ENCODE peak calls at places on chromosomes 3 and 15, in four cellular contexts. H is K562, F is HepG2, L is GM12878. Z is an unnamed sample.

GRCh38 chr15:89450076-89451006 is 46.0 kb downstream of the RHCG start:
- DNase-seq in H (no peak), F (no peak), L (no peak), Z (peak; percentile 77)

GRCh38 chr3:23748398-23749110 is 57.2 kb upstream of the UBE2E1 start:
- DNase-seq in H (no peak), F (no peak), L (no peak), Z (no peak)

GRCh38 chr15:60994842-60995495 is 234.1 kb downstream of the RORA start:
- DNase-seq in H (no peak), F (no peak), L (no peak), Z (no peak)

GRCh38 chr3:111810909-111811308 is 48.2 kb upstream of the PHLDB2 start:
- DNase-seq in H (no peak), F (peak; percentile 13), L (no peak), Z (no peak)

GRCh38 chr15:92733934-92734521 is 78.5 kb upstream of the FAM174B start:
- DNase-seq in H (peak; percentile 25), F (no peak), L (no peak), Z (peak; percentile 62)

GRCh38 chr3:111277226-111277625 is 205.6 kb downstream of the NECTIN3 start:
- DNase-seq in H (no peak), F (no peak), L (no peak), Z (no peak)

GRCh38 chr3:145939431-145939830 is 221.6 kb downstream of the PLOD2 start:
- DNase-seq in H (no peak), F (peak; percentile 8), L (no peak), Z (no peak)

GRCh38 chr3:187986514-187986934 is 167.4 kb upstream of the LPP start:
- DNase-seq in H (no peak), F (no peak), L (no peak), Z (no peak)

GRCh38 chr15:84657748-84658079 is 285 bp downstream of the NMB start:
- DNase-seq in H (no peak), F (no peak), L (no peak), Z (no peak)

GRCh38 chr3:167032267-167032876 is 347.7 kb downstream of the ZBBX start:
- DNase-seq in H (no peak), F (peak; percentile 57), L (no peak), Z (peak; percentile 9)

GRCh38 chr3:27368831-27369607 is at the start of gene NEK10:
- DNase-seq in H (peak; percentile 84), F (peak; percentile 88), L (peak; percentile 55), Z (peak; percentile 94)

GRCh38 chr3:38980972-38981371 is 70.8 kb downstream of the SCN11A start:
- DNase-seq in H (no peak), F (no peak), L (no peak), Z (no peak)

GRCh38 chr3:16834214-16834613 is 50.5 kb upstream of the PLCL2 start:
- DNase-seq in H (no peak), F (no peak), L (no peak), Z (no peak)

GRCh38 chr3:16837602-16838001 is 47.2 kb upstream of the PLCL2 start:
- DNase-seq in H (no peak), F (no peak), L (no peak), Z (no peak)

GRCh38 chr3:16831846-16832245 is 52.9 kb upstream of the PLCL2 start:
- DNase-seq in H (no peak), F (no peak), L (no peak), Z (no peak)

GRCh38 chr3:16836505-16837237 is 48.1 kb upstream of the PLCL2 start:
- DNase-seq in H (no peak), F (no peak), L (no peak), Z (no peak)

DNA sequence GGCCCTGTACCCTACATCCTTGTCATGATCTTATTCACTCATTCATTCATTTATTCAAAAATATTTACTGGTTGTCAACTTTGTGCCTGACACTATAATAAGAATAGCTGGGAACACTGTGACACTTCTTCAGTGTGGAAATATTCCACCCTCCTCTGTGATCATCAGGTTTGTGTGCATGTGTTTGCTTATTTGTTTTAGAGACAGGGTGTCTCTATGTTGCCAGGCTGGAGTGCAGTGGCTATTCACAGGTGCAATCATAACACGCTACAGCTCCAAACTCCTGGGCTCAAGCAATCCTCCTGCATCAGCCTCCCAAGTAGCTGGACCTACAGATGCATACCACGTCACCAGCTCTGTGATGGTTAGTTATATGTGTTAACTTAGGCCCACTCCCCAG is 50.0 kb upstream of the PLCL2 start:
- DNase-seq in H (no peak), F (no peak), L (no peak), Z (no peak)
- TF ChIP-seq REST in H (no peak), F (no peak), L (no peak), Z (no peak)

DNA sequence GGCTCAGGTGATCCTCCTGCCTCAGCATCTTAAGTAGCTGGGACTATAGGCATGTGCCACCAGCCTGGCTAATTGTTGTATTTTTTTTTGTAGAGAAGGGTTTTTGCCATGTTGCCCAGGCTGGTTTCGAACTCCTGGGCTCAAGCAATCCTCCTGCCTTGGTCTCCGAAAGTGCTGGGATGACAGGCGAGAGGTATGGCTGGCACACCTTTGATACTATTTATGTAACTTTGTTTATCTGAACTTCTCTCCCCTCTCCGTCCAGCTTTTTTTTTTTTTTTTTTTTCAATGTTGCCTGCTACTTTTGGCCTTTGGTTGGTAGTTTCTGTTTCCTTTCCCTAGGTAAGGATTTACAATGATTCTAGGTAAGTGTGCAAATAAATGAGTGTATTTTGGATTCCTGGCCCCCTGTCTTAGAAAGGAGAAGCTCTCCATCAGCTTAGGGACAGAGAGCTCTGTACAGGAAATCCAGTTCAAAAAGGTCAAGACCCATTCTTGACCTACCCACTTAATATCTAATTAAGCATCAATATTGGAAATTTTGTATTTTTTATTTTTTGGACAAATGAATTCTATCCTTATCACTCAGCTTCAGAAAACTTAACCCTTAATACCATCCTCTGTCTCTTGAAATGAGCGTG is 6.8 kb downstream of the ARL6IP5 start:
- DNase-seq in H (no peak), F (no peak), L (no peak), Z (no peak)
- TF ChIP-seq TAF1 in H (no peak), F (no peak), L (no peak), Z (no peak)

GRCh38 chr3:118530350-118530922 is 504.2 kb downstream of the IGSF11 start:
- DNase-seq in H (no peak), F (no peak), L (no peak), Z (no peak)
- H2AFZ ChIP-seq in H (no peak overlapping the region), F (no peak overlapping the region), L (no peak overlapping the region), Z (no peak overlapping the region)

GRCh38 chr3:155149494-155149893 is 69.4 kb downstream of the MME start:
- DNase-seq in H (no peak), F (no peak), L (no peak), Z (no peak)
- TF ChIP-seq REST in H (no peak), F (no peak), L (no peak), Z (no peak)

GRCh38 chr15:65211157-65211982 is at the start of gene CILP:
- DNase-seq in H (no peak), F (no peak), L (no peak), Z (peak; percentile 78)
- TF ChIP-seq TAF1 in H (no peak), F (no peak), L (no peak), Z (no peak)

DNA sequence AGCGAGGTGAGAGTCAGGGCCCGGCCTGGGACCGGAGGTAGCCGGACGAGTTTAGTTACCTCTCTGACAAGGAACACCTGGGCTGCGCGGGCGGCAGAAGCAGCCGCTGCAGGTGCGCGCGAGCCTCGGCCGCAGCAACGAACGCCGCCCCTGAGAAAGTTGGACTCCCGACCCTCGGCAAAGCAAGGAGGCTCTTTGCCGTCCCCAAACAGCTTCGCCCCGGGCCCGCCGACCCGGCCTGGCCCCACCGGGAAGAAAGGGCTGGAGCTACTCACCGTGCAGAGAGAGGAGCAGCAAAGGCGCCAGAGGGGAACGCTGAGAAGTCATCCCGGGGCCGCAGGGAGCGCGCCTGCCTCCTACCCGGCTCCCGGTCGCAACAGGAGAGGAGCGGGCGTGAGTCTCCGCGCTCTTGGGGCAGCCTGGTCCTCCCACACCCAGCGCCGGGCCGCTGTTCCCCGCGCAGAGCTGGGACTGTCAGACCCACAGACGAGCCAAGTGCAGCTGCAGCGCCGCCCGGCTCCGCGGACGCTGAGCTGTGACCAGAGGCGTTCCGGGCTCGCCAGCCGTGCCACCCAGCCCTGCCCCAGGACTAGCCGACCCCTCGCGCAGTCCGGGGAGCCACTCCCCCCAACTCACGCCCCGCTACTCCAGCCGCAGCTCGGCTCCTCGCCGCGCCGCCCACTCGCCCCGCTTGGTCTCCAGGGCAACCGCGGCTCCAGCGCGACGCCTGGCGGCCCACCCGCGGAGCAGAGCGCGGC is at the start of gene IGSF11:
- DNase-seq in H (peak; percentile 6), F (peak; percentile 9), L (no peak), Z (peak; percentile 96)
- H2AFZ ChIP-seq in H (peak within 1 kb of the TSS; percentile 84), F (no peak within 1 kb of the TSS), L (peak within 1 kb of the TSS; percentile 60), Z (peak within 1 kb of the TSS; percentile 73)

GRCh38 chr3:184239710-184240109 is 9.1 kb downstream of the ALG3 start:
- DNase-seq in H (no peak), F (no peak), L (no peak), Z (no peak)

GRCh38 chr3:184239221-184239620 is 9.5 kb downstream of the ALG3 start:
- DNase-seq in H (no peak), F (no peak), L (no peak), Z (no peak)

GRCh38 chr3:184237211-184237610 is 7.8 kb downstream of the VWA5B2 start:
- DNase-seq in H (no peak), F (no peak), L (no peak), Z (peak; percentile 36)

GRCh38 chr3:184237772-184238171 is 8.4 kb downstream of the VWA5B2 start:
- DNase-seq in H (no peak), F (no peak), L (no peak), Z (no peak)

GRCh38 chr3:184238246-184238818 is 8.9 kb downstream of the VWA5B2 start:
- DNase-seq in H (no peak), F (no peak), L (no peak), Z (peak; percentile 33)
- TF ChIP-seq REST in H (no peak), F (no peak), L (no peak), Z (no peak)

DNA sequence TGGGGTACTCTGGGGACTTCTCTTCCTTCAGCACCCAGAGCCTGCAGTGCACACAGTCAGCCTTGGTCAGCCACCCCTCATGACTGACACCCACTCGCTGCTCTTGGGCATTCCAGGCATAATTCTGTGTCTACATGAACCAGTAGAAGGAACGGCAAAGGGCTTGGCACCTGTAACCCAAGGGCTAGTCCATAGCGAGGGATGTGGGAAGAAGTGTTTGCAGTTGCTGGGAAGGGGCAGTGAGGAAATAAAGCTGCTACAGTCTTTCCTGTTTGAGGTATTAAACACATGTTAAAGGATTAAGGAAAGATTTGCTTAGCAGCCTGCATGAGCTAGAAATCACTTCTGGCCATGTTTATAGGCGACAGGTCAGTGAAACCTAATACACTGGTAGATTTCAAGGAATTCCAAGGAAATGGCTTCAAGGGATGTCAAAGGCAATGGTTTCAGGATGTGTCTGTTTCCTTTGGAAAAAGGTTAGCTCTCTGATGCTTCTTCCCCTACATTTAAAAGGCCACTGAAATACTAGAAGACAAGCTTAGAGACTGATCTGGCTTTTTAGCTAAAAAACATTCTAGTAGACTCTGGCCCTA is 232.6 kb downstream of the CHST2 start:
- DNase-seq in H (no peak), F (no peak), L (no peak), Z (no peak)
- TF ChIP-seq TAF1 in H (no peak), F (no peak), L (no peak), Z (no peak)

DNA sequence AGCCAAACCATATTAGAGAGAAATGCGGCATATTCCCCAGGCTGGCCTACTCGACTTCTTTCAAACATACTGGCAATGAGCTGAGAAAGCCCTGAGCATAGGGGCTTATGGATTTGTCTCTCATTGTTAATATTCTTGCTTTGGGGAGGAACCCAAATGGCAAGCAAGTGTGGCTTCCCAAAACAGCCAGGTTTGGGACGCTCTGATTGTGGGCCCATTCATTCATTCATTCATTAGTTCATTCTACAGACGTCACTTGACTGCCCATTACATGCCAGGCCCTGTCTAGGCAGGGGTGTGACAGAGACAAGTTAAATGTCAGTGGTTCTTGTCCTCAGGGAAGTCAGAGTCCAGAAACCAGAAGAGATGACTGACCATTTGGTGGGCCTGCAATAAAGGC is 77.4 kb upstream of the THBS1 start:
- DNase-seq in H (no peak), F (no peak), L (no peak), Z (no peak)
- H2AFZ ChIP-seq in H (no peak overlapping the region), F (no peak overlapping the region), L (no peak overlapping the region), Z (no peak overlapping the region)